ENCODE peak calls at places on chromosomes 1 and 21, in ten cellular contexts. Y, U, E, K, L, H, A, M, N and Z are unnamed samples.

GRCh38 chr1:201021333-201022177 is 2.0 kb downstream of the KIF21B start:
- DNase-seq in U (peak), A (no peak), M (no peak), E (no peak), Y (no peak), H (no peak), L (peak), K (no peak), N (no peak), Z (no peak)

GRCh38 chr1:115430717-115431116 is 92.7 kb upstream of the NGF start:
- DNase-seq in K (peak), E (peak), N (peak), M (no peak), U (no peak), L (no peak), A (peak), H (peak), Y (no peak), Z (peak)

GRCh38 chr1:184287001-184287400 is 99.8 kb upstream of the C1orf21 start:
- DNase-seq in M (no peak), Y (no peak), A (no peak), E (peak), K (peak), U (no peak), H (no peak), L (no peak), N (peak), Z (peak)

GRCh38 chr1:8239039-8239305 is 78.9 kb upstream of the SLC45A1 start:
- DNase-seq in K (peak), U (no peak), L (no peak), H (peak), A (no peak), Y (no peak), M (no peak), E (peak), N (no peak), Z (peak)

GRCh38 chr1:201022824-201023516 is 544 bp downstream of the KIF21B start:
- DNase-seq in Y (peak), A (no peak), M (no peak), N (no peak), L (peak), E (no peak), U (peak), H (no peak), K (no peak), Z (no peak)

GRCh38 chr1:223129229-223129851 is 13.7 kb downstream of the TLR5 start:
- DNase-seq in M (peak), K (peak), E (no peak), U (peak), L (peak), H (peak), N (no peak), Y (peak), A (no peak), Z (peak)

GRCh38 chr1:170664828-170665617 is 1.1 kb downstream of the PRRX1 start:
- DNase-seq in Y (peak), N (no peak), K (peak), U (peak), L (peak), E (no peak), A (no peak), H (peak), M (no peak), Z (peak)

GRCh38 chr1:41502912-41503311 is 18.4 kb upstream of the EDN2 start:
- DNase-seq in U (no peak), L (no peak), H (no peak), E (no peak), Y (no peak), M (no peak), A (no peak), N (no peak), K (peak), Z (no peak)

GRCh38 chr1:153341431-153341934 is 7.2 kb downstream of the PGLYRP4 start:
- DNase-seq in H (no peak), M (no peak), K (no peak), A (no peak), N (no peak), L (peak), U (no peak), E (no peak), Y (no peak), Z (no peak)

GRCh38 chr1:222813866-222814535 is 838 bp upstream of the DISP1 start:
- DNase-seq in E (no peak), L (no peak), H (no peak), K (peak), M (no peak), Y (no peak), U (no peak), N (no peak), A (no peak), Z (peak)

GRCh38 chr1:57711326-57711725 is 287.5 kb upstream of the DAB1 start:
- DNase-seq in U (no peak), Y (no peak), L (peak), N (no peak), K (no peak), E (peak), A (no peak), H (no peak), M (no peak), Z (no peak)

GRCh38 chr21:32308696-32309095 is 10.0 kb downstream of the MRAP start:
- DNase-seq in N (no peak), M (no peak), H (no peak), E (no peak), K (no peak), Y (no peak), L (no peak), U (no peak), A (no peak), Z (no peak)

DNA sequence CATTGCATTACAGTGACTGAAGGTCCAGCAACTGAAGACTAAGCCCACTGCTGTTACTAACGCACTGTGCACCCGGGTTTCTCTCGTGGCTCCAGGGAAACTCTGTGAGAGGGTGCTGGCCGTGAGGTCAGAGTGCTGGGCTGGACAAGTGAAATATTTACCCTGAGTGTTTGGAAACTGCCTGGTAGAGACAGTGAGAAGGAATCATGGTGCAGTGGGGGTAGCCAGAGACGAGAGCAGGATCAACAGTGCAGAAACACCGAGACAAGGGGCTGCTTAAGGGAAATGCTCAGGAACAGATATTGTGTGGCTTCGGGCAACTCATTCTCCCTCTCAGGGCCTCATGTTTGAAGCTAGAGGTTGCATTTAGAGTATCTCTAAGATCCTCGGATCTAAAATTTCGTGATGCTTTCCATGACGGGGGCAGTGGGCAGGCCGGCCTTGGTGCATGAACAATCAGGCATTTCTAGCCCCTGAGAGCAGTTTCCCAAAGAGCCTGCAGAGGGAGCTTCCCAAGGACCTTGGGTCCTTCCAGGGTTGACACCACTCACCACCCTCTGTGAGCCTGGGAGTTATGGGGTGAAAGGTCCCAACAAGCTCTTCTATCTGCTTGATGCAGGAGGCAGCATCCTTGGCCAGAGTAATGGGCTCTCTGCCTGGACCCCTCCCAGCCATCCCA is 9.7 kb downstream of the CD2 start:
- DNase-seq in M (no peak), Y (no peak), E (peak), N (no peak), A (no peak), K (no peak), U (peak), L (peak), H (peak), Z (peak)
- TF ChIP-seq CTCF in M (no peak), Y (peak), E (peak), N (peak), A (peak), K (peak), U (peak), L (peak), H (peak), Z (peak)

DNA sequence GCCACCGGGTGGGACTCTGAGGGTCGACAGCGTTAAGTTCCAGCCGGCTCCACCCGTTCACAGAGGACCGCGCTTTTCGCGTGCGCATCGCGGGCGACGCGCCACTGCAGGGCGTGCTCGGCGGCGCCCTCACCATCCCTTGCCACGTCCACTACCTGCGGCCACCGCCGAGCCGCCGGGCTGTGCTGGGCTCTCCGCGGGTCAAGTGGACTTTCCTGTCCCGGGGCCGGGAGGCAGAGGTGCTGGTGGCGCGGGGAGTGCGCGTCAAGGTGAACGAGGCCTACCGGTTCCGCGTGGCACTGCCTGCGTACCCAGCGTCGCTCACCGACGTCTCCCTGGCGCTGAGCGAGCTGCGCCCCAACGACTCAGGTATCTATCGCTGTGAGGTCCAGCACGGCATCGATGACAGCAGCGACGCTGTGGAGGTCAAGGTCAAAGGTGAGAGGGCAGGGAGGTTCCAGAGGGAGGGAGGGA is 4.9 kb downstream of the BCAN start:
- DNase-seq in U (no peak), H (no peak), K (no peak), Y (no peak), A (no peak), E (no peak), N (no peak), L (peak), M (no peak), Z (no peak)
- H3K4me3 ChIP-seq in U (no peak), H (no peak), K (no peak), Y (no peak), A (no peak), E (no peak), N (no peak), L (no peak), M (no peak), Z (no peak)

GRCh38 chr1:246969621-246970020 is 37.9 kb upstream of the AHCTF1 start:
- DNase-seq in E (no peak), M (no peak), H (no peak), K (no peak), N (no peak), U (no peak), L (no peak), Y (no peak), A (no peak), Z (no peak)

GRCh38 chr1:246966502-246966901 is 34.8 kb upstream of the AHCTF1 start:
- DNase-seq in A (no peak), M (no peak), L (no peak), K (no peak), N (no peak), Y (no peak), E (no peak), U (no peak), H (no peak), Z (no peak)

GRCh38 chr1:246971969-246972368 is 35.9 kb downstream of the ZNF695 start:
- DNase-seq in Y (no peak), H (no peak), L (peak), E (no peak), A (no peak), U (no peak), M (no peak), K (no peak), N (no peak), Z (no peak)

GRCh38 chr1:246971322-246971721 is 36.5 kb downstream of the ZNF695 start:
- DNase-seq in E (no peak), Y (no peak), L (peak), K (no peak), H (peak), A (peak), M (no peak), U (peak), N (no peak), Z (peak)
- TF ChIP-seq CTCF in E (peak), Y (peak), L (peak), K (peak), H (peak), A (peak), M (peak), U (peak), N (peak), Z (peak)

DNA sequence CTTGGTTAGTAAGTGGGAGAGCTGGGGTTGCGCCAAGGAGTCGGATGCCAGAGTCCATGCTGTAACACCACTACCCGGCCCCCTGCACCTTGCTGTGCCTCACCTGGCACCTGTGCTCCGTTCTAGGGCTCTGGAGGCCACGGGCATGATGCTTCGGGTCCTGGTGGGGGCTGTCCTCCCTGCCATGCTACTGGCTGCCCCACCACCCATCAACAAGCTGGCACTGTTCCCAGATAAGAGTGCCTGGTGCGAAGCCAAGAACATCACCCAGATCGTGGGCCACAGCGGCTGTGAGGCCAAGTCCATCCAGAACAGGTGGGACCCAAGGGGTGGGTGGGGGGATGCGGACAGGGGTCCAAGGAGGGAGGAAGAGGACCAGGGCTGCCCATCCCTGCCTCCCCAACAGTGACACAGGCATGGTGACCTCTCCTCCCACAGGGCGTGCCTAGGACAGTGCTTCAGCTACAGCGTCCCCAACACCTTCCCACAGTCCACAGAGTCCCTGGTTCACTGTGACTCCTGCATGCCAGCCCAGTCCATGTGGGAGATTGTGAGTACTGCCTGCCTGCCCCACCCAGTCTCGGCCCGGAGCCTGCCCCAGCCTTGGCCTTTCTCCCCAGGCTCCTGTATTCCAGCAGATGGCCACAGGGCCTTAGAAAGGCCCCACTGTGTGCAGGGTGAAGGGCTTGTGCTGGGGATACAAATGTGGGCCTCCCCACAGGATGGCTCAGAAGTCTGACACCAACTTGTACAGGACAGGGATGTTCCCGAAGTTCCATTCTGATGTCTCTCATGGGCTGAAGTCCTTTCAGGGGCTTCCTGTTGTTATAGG is 9.6 kb upstream of the HTR6 start:
- DNase-seq in E (no peak), K (no peak), H (no peak), A (no peak), U (no peak), Y (no peak), L (no peak), N (no peak), M (no peak), Z (no peak)
- H3K4me3 ChIP-seq in E (no peak), K (no peak), H (no peak), A (no peak), U (no peak), Y (no peak), L (no peak), N (no peak), M (no peak), Z (no peak)

DNA sequence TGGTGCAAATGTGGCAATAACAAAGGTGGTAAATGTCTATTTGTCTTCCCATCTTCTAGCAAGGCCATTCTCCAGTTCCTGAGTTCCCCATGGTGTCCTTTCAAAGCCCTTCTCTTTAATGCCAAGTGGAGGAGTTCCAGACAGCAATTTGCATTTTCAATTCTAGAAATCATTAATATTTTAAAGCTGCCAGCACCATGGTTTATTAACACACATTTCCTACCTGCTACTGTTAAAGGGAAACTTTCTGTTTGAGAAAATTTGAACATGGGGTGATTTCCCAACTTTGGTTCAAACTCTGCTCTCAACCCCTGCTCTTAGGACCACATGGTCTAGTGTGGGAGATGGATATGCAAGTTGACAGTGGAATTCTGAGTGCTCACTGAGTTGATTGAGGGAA is 98.0 kb downstream of the BEND5 start:
- DNase-seq in M (no peak), E (no peak), L (no peak), K (no peak), H (no peak), Y (no peak), U (no peak), A (no peak), N (no peak), Z (no peak)
- TF ChIP-seq CTCF in M (no peak), E (no peak), L (no peak), K (no peak), H (no peak), Y (no peak), U (no peak), A (no peak), N (no peak), Z (no peak)

GRCh38 chr21:46099476-46099875 is 1.6 kb downstream of the COL6A2 start:
- DNase-seq in U (no peak), H (peak), Y (peak), N (no peak), L (peak), M (peak), E (no peak), A (no peak), K (no peak), Z (peak)

GRCh38 chr21:46100426-46100825 is 2.5 kb downstream of the COL6A2 start:
- DNase-seq in H (peak), N (no peak), Y (no peak), A (peak), M (no peak), K (peak), E (no peak), L (no peak), U (no peak), Z (peak)

GRCh38 chr21:46098303-46099141 is 610 bp downstream of the COL6A2 start:
- DNase-seq in A (no peak), K (no peak), N (no peak), L (peak), H (peak), Y (peak), E (no peak), M (no peak), U (no peak), Z (peak)

GRCh38 chr21:46097826-46098286 is at the start of gene COL6A2:
- DNase-seq in H (peak), A (no peak), Y (peak), M (no peak), L (peak), K (peak), E (no peak), N (no peak), U (no peak), Z (peak)

DNA sequence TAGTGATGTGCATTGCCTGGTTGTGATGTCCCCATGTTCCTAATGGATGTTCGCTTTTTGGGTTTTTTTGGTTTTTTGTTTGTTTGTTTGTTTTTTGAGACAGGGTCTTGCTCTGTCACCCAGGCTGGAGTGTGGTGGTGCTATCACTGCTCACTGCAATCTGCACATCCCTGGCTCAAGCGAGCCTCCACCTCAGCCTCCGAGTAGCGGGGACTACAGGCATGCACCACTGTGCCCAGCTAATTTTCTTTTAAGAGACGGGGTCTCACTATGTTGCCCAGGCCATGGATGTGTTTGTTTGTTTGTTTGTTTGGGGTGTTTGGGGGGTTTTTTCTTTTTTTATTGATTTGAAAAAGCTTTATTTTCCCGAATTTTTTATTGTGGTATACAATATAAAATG is 2.1 kb downstream of the COL6A2 start:
- DNase-seq in M (peak), E (no peak), N (no peak), H (no peak), A (no peak), Y (no peak), K (no peak), U (no peak), L (no peak), Z (peak)
- H3K4me3 ChIP-seq in M (no peak), E (no peak), N (peak), H (peak), A (peak), Y (no peak), K (peak), U (no peak), L (peak), Z (peak)

DNA sequence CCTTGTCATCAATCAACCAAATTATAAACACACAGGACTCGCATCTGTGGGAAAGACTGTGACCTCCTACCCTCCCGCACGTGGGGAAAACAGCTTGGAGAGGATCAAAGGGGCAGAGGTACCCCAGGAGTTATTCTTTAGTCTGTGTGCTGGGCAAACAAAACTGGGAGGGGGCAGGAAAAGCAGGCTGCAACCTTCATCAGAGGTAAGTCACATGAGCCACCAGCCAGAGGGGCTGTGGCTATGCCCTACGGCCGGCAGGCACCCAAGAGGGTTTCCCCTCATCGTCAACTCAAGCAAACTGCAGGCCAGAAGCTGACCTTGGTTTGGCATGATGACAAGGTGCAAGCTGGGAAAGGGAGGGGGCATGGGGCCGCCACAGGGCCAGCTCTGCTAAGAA is 12.5 kb downstream of the SMIM12 start:
- DNase-seq in U (no peak), K (no peak), M (no peak), N (no peak), Y (no peak), A (no peak), E (no peak), L (no peak), H (no peak), Z (no peak)
- TF ChIP-seq CTCF in U (no peak), K (no peak), M (no peak), N (no peak), Y (no peak), A (no peak), E (no peak), L (no peak), H (no peak), Z (no peak)

GRCh38 chr1:183029591-183030000 is 6.4 kb downstream of the LAMC1 start:
- DNase-seq in A (peak), K (peak), H (no peak), N (no peak), Y (no peak), E (peak), M (no peak), U (no peak), L (no peak), Z (peak)
- H3K4me3 ChIP-seq in A (no peak), K (no peak), H (peak), N (no peak), Y (no peak), E (no peak), M (no peak), U (no peak), L (no peak), Z (no peak)